ENCODE peak calls at places on chromosomes 7 and 10, in five cellular contexts. D is right lobe of liver, E is sigmoid colon, K is aorta, V is AG04449. G is an unnamed sample.

GRCh38 chr7:6636741-6637543 is at the start of gene ZNF316:
- DNase-seq in K (peak; percentile 89), V (no peak), E (peak; percentile 82), D (peak; percentile 74), G (no peak)

GRCh38 chr7:147567043-147567442 is 1023.5 kb upstream of the C7orf33 start:
- DNase-seq in E (no peak), K (no peak), D (no peak), V (no peak), G (no peak)

GRCh38 chr7:50346548-50347497 is 42.3 kb downstream of the IKZF1 start:
- DNase-seq in K (no peak), E (no peak), D (no peak), V (no peak), G (no peak)

GRCh38 chr10:101779544-101780186 is 3.6 kb downstream of the NPM3 start:
- DNase-seq in K (peak; percentile 95), E (peak; percentile 88), D (peak; percentile 82), V (no peak), G (peak; percentile 79)

GRCh38 chr10:78931333-78932083 is 137.3 kb upstream of the ZMIZ1 start:
- DNase-seq in D (no peak), E (peak; percentile 86), K (peak; percentile 85), V (peak; percentile 53), G (no peak)

GRCh38 chr7:101632641-101633040 is 3.5 kb upstream of the MYL10 start:
- DNase-seq in D (no peak), V (no peak), K (no peak), E (no peak), G (no peak)

GRCh38 chr7:155867734-155868400 is 55.6 kb upstream of the SHH start:
- DNase-seq in D (no peak), V (no peak), K (no peak), E (peak; percentile 33), G (peak; percentile 20)

GRCh38 chr7:13912740-13913320 is 76.6 kb downstream of the ETV1 start:
- DNase-seq in E (no peak), D (no peak), K (no peak), V (no peak), G (no peak)

GRCh38 chr7:31175672-31176071 is 123.6 kb downstream of the ADCYAP1R1 start:
- DNase-seq in D (no peak), K (no peak), E (no peak), V (no peak), G (no peak)

GRCh38 chr7:75688200-75689136 is 50.3 kb downstream of the HIP1 start:
- DNase-seq in V (no peak), D (peak; percentile 45), K (no peak), E (peak; percentile 62), G (peak; percentile 78)

GRCh38 chr7:47428780-47429472 is 153.0 kb downstream of the TNS3 start:
- DNase-seq in D (no peak), K (no peak), V (no peak), E (peak; percentile 24), G (no peak)

GRCh38 chr10:69317175-69318086 is 39.1 kb downstream of the HK1 start:
- DNase-seq in K (no peak), D (no peak), E (no peak), V (no peak), G (no peak)

GRCh38 chr10:86651021-86651471 is 3.3 kb upstream of the OPN4 start:
- DNase-seq in D (peak; percentile 13), K (peak; percentile 57), E (peak; percentile 53), V (no peak), G (peak; percentile 52)

GRCh38 chr7:90111-91063 is 102.0 kb upstream of the FAM20C start:
- DNase-seq in V (peak; percentile 56), E (peak; percentile 65), D (no peak), K (no peak), G (no peak)

GRCh38 chr7:26631601-26632000 is 232.8 kb downstream of the SKAP2 start:
- DNase-seq in E (no peak), V (no peak), D (no peak), K (no peak), G (no peak)

GRCh38 chr10:99926925-99927718 is 82.6 kb downstream of the DNMBP start:
- DNase-seq in D (peak; percentile 71), E (peak; percentile 74), K (no peak), V (no peak), G (no peak)

GRCh38 chr10:80136134-80136571 is 3.6 kb downstream of the PLAC9 start:
- DNase-seq in K (peak; percentile 96), D (no peak), E (peak; percentile 88), V (no peak), G (peak; percentile 97)

GRCh38 chr7:29987821-29988317 is 1.7 kb downstream of the SCRN1 start:
- DNase-seq in E (no peak), K (no peak), V (peak; percentile 28), D (no peak), G (no peak)

GRCh38 chr7:28879105-28879504 is 79.0 kb downstream of the TRIL start:
- DNase-seq in E (no peak), V (no peak), D (no peak), K (no peak), G (no peak)

GRCh38 chr7:50312589-50313162 is 8.2 kb downstream of the IKZF1 start:
- DNase-seq in E (no peak), V (no peak), K (no peak), D (no peak), G (no peak)

GRCh38 chr7:44322631-44323363 is 2.6 kb downstream of the CAMK2B start:
- DNase-seq in V (no peak), D (peak; percentile 96), E (no peak), K (no peak), G (no peak)

GRCh38 chr7:44325181-44325671 is at the start of gene CAMK2B:
- DNase-seq in D (no peak), E (no peak), V (no peak), K (no peak), G (no peak)

GRCh38 chr7:44321796-44322195 is 3.6 kb downstream of the CAMK2B start:
- DNase-seq in E (no peak), K (no peak), V (no peak), D (peak; percentile 41), G (no peak)

GRCh38 chr7:44324204-44325126 is 929 bp downstream of the CAMK2B start:
- DNase-seq in K (no peak), D (no peak), E (no peak), V (no peak), G (no peak)

GRCh38 chr7:44323381-44324203 is 1.8 kb downstream of the CAMK2B start:
- DNase-seq in D (no peak), V (no peak), E (no peak), K (no peak), G (no peak)
- H3K4me3 ChIP-seq in D (no peak overlapping the region), V (no peak overlapping the region), E (no peak overlapping the region), K (no peak overlapping the region), G (no peak overlapping the region)

GRCh38 chr10:116352125-116352524 is 27.9 kb downstream of the CCDC172 start:
- DNase-seq in V (no peak), E (no peak), K (no peak), D (no peak), G (no peak)
- H3K4me3 ChIP-seq in V (no peak overlapping the region), E (no peak overlapping the region), K (no peak overlapping the region), D (no peak overlapping the region), G (no peak overlapping the region)

GRCh38 chr10:56561336-56561735 is 200.3 kb upstream of the ZWINT start:
- DNase-seq in K (no peak), D (no peak), V (no peak), E (no peak), G (no peak)
- H3K4me3 ChIP-seq in K (no peak overlapping the region), D (no peak overlapping the region), V (no peak overlapping the region), E (no peak overlapping the region), G (no peak overlapping the region)

DNA sequence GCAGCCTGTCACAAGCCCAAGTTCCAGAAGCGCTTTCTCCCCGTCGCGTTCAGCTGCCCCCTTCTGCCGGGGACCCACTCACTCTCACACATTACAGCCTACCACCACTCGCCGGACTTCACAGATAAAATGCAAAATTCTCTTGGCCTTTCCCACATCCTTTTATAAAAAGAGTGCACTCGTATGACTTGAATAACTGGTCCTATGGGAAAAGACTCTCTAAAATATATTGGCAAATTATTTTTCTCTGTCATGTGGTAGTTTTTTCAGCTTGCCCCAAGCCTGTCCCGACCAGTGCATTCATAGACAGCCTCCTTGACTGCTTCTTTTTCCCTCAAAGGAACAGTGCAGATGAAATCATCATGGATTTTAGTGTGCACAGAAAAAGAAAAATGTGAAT is 1.3 kb downstream of the INHBA start:
- DNase-seq in D (no peak), E (no peak), V (no peak), K (no peak), G (no peak)
- H3K4me3 ChIP-seq in D (no peak overlapping the region), E (no peak overlapping the region), V (peak overlapping the region; percentile 91), K (peak overlapping the region; percentile 3), G (peak overlapping the region; percentile 38)

GRCh38 chr10:14876764-14877163 is 1.9 kb upstream of the SUV39H2 start:
- DNase-seq in D (no peak), E (no peak), V (no peak), K (no peak), G (no peak)
- H3K4me3 ChIP-seq in D (no peak overlapping the region), E (no peak overlapping the region), V (peak overlapping the region; percentile 2), K (no peak overlapping the region), G (no peak overlapping the region)

GRCh38 chr7:139829654-139830130 is 628 bp downstream of the TBXAS1 start:
- DNase-seq in E (no peak), K (no peak), V (no peak), D (no peak), G (no peak)
- H3K4me3 ChIP-seq in E (peak overlapping the region; percentile 21), K (no peak overlapping the region), V (no peak overlapping the region), D (peak overlapping the region; percentile 36), G (peak overlapping the region; percentile 13)

DNA sequence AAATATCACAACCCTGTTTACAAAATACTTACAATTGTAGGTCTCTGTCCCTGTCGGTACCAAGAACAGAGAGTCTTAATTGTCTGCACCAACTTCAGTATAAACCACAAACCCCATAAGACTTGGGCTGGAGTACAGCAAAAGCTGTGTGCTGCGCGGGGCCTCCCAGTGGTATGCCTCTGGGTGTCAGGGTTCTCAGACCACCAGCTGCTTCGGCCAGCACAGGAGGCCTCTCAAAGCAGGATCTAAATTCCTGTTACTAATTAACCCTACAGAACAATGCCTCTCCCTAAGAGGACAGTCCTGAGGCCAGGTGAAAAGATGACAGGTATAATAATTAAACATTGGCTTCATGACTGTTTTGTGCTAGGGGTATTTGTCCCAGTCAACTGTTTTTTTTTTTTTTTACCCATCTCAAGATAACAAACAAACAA is 957 bp upstream of the SVIL start:
- DNase-seq in D (no peak), V (no peak), K (no peak), E (no peak), G (no peak)
- H3K4me3 ChIP-seq in D (no peak overlapping the region), V (no peak overlapping the region), K (no peak overlapping the region), E (peak overlapping the region; percentile 40), G (no peak overlapping the region)

DNA sequence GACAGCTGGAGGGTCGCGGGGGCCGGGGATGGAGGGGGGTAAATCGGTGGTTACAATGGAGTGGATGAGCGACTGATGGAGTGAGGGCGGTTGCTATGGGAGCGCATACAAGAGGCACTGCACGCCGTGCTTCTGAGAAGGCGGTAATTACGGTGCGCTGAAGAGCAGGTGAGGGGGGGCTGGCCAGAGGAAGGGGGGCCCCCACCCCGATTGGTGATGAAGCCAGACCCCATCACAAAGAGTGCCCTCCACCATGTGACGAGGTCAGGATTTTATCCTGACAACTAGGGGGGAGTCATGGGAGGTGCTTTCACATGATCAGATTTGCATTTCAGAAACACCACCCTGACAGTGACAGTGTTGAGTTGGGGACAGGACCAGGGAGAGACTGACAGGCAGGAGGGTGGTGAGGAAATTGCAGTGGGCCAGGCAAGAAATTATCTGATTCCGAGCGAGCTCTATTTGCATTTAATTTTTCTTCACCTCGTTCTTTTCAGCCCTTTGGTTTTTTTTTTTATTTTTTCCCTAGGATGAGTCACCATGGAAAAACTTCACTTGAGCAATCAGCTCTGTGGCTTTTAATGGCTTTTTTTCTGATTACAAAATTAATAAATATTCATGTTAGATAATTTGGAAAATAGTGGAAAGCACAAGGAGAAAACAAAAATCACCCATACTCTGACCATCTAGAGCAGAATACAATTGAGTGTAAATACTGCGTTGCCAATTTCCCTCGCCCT is 7.9 kb downstream of the CPA5 start:
- DNase-seq in E (no peak), K (no peak), V (no peak), D (no peak), G (no peak)
- H3K4me3 ChIP-seq in E (no peak overlapping the region), K (no peak overlapping the region), V (no peak overlapping the region), D (no peak overlapping the region), G (peak overlapping the region; percentile 10)